ENCODE peak calls at places on chromosomes 12 and 14, in four cellular contexts. P is H1, U is K562, S is SK-N-SH. X is an unnamed sample.

GRCh38 chr12:107349008-107349747 is 255.8 kb upstream of the CRY1 start:
- DNase-seq in U (no peak), P (no peak), S (peak; percentile 32), X (no peak)

GRCh38 chr14:39033371-39033770 is 69.7 kb downstream of the SEC23A start:
- DNase-seq in P (no peak), S (no peak), U (no peak), X (no peak)

GRCh38 chr12:16807731-16808130 is 201.8 kb upstream of the LMO3 start:
- DNase-seq in S (no peak), U (no peak), P (no peak), X (no peak)

GRCh38 chr14:36659010-36659821 is 2.4 kb upstream of the PAX9 start:
- DNase-seq in U (no peak), S (no peak), P (no peak), X (no peak)

GRCh38 chr14:97299661-97300060 is 502.5 kb downstream of the VRK1 start:
- DNase-seq in P (no peak), U (no peak), S (no peak), X (peak; percentile 43)

GRCh38 chr12:321606-322326 is 59.1 kb upstream of the SLC6A13 start:
- DNase-seq in S (no peak), P (no peak), U (no peak), X (no peak)

GRCh38 chr12:113470871-113471618 is 626 bp downstream of the LHX5 start:
- DNase-seq in U (no peak), P (peak; percentile 76), S (peak; percentile 32), X (peak; percentile 38)

GRCh38 chr12:2052861-2053674 is at the start of gene CACNA1C:
- DNase-seq in P (peak; percentile 72), S (peak; percentile 93), U (no peak), X (peak; percentile 71)

GRCh38 chr14:51117579-51117978 is 22.7 kb upstream of the TRIM9 start:
- DNase-seq in U (no peak), P (no peak), S (no peak), X (no peak)

GRCh38 chr12:95859344-95859816 is 628 bp downstream of the SNRPF start:
- DNase-seq in U (peak; percentile 21), P (no peak), S (peak; percentile 6), X (no peak)

GRCh38 chr14:51507556-51508511 is 143.9 kb upstream of the FRMD6 start:
- DNase-seq in P (no peak), S (peak; percentile 68), U (no peak), X (no peak)

GRCh38 chr14:75249251-75249957 is 29.2 kb upstream of the FOS start:
- DNase-seq in P (no peak), U (no peak), S (no peak), X (no peak)

DNA sequence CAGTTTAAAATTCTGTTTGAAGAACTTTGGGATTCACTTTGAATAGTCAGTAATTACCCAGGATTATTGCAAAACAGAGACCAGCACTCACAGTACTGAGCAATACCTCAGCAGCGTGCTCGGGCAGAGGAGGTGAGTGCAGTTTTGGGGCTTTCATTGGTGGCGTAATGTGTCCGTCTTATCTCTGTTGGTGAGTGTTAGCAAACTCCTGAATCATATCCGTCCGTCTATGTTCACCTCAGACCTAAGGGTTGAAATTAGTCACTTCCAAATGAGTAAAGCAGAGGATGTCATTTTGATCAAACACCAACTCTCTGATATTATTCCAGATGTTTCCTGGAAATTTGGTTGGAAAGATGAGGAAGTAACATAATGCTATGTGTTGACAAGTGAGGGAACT is 82.8 kb downstream of the BORCS5 start:
- DNase-seq in U (no peak), S (no peak), P (no peak), X (no peak)
- TF ChIP-seq TEAD4 in U (no peak), S (no peak), P (no peak), X (no peak)

GRCh38 chr12:14950982-14951746 is 10.2 kb downstream of the ARHGDIB start:
- DNase-seq in S (no peak), U (no peak), P (no peak), X (no peak)
- TF ChIP-seq TEAD4 in S (no peak), U (no peak), P (no peak), X (no peak)

DNA sequence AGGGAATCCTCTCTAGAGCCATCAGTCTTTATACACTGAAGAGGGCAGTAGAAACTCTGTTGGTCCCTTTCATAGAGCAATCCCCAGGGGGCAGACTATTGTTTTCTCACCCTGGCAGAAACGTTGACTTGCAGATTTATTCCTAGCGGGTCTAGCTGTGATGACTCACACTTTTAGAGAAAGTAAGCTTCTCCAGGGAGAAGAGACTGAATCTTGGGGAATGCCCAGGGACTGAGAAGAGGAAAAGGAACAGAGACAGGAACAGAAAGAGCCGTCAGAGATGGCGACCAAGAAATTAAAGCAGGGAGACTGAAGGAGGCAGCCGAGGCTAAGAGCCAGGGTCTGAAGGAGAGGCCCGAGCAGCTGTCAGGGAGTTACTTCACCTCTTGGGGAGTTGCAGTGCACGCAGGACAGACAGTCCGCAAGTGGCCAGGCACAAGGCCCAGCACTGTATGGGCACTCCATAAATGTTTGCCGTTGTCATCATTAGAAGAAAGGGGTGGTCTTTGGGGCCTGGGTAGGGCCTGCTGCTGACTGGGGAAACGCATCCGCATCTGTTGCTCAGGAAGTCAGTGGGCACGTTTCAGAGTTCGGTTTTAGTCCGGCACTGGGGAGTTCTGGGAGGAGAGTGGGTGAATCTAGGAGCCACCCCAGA is 13.0 kb downstream of the PLEKHG6 start:
- DNase-seq in U (peak; percentile 63), S (peak; percentile 63), P (no peak), X (peak; percentile 45)
- TF ChIP-seq TEAD4 in U (no peak), S (no peak), P (no peak), X (no peak)

DNA sequence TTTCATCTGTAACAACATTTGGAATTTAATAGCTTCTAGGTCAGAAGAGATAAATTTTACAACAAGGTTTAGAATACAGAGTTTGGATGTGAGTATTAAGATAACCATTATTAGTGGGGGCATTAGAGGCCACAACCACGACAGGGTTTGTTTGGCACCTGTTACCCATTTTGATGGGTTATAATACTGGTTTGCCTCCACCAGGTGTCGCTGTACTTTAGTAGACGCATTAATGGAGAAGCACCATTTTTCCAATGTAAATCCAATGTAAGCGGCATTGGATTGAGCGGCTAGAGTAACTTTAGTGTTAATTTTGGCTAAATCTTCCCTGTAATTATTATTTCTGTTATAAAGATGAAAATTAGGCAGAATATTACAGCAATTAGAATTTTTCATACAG is 136.2 kb downstream of the SLCO1B3 start:
- DNase-seq in P (peak; percentile 61), S (peak; percentile 5), U (peak; percentile 16), X (peak; percentile 58)
- TF ChIP-seq TEAD4 in P (no peak), S (no peak), U (no peak), X (no peak)

GRCh38 chr14:101719708-101720107 is 41.8 kb upstream of the PPP2R5C start:
- DNase-seq in P (no peak), S (no peak), U (no peak), X (no peak)
- TF ChIP-seq TEAD4 in P (no peak), S (no peak), U (no peak), X (no peak)

GRCh38 chr14:33962016-33962415 is 11.1 kb upstream of the EGLN3 start:
- DNase-seq in U (no peak), S (no peak), P (no peak), X (no peak)
- TF ChIP-seq TEAD4 in U (no peak), S (no peak), P (no peak), X (no peak)

GRCh38 chr12:89040146-89040964 is 311.9 kb downstream of the DUSP6 start:
- DNase-seq in P (no peak), U (no peak), S (no peak), X (peak; percentile 25)
- TF ChIP-seq TEAD4 in P (no peak), U (no peak), S (no peak), X (no peak)

DNA sequence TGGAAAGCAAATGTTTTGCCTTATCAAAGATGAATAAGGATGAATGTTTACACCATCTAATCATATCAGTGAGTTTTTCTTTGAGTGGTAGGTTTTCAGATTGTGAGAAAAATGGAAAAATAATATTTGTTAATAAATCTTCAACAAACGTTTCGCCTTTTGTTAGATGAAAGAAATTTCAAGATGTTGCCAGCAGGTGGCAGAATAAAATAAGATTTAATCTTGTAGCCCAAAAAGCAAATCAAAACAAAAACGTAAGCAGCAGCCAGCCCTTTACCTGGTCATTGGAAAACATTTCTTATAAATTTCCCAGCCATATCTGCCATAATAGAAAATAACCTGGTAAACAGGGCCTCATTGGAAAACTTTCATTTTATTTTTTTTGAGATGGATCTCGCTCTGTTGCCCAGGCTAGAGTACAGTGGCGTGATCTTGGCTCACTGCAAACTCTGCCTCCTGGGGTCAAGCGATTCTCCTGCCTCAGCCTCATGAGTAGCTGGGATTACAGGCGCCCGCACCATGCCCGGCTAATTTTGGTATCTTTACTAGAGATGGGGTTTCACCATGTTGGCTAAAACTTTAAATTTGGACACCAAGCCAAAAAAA is 15.4 kb upstream of the TMEM120B start:
- DNase-seq in U (peak; percentile 35), S (peak; percentile 51), P (no peak), X (no peak)
- TF ChIP-seq TEAD4 in U (no peak), S (no peak), P (no peak), X (no peak)

GRCh38 chr14:99733221-99733550 is 49.1 kb downstream of the CYP46A1 start:
- DNase-seq in S (no peak), U (no peak), P (no peak), X (no peak)
- TF ChIP-seq TEAD4 in S (no peak), U (no peak), P (no peak), X (no peak)

GRCh38 chr12:68233498-68233897 is 7.9 kb upstream of the IL26 start:
- DNase-seq in U (no peak), P (no peak), S (no peak), X (no peak)

GRCh38 chr12:68231229-68231628 is 5.6 kb upstream of the IL26 start:
- DNase-seq in P (no peak), S (no peak), U (no peak), X (no peak)

GRCh38 chr12:68227356-68227755 is 1.7 kb upstream of the IL26 start:
- DNase-seq in P (no peak), U (no peak), S (no peak), X (no peak)

GRCh38 chr12:68231707-68232106 is 6.1 kb upstream of the IL26 start:
- DNase-seq in U (no peak), P (no peak), S (no peak), X (no peak)

DNA sequence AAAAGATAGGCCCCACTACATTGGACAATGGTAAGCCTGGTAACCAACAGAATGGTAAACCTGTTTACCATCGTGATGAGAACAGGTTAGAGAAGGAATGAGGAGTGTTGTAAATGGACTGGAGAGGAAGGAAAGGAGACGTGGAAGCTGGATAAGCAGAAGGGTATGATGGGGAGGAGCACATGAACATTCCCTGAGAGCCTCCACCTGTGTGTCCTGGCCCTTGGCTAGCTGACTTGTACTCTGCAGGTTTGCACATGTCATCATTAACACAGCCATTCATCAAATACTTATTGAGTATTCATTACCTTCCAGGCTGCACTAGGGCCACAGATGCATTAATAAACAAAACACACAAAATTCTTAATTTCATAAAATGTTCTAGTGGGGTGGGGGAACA is 4.3 kb upstream of the IL26 start:
- DNase-seq in P (no peak), U (no peak), S (no peak), X (no peak)
- TF ChIP-seq TEAD4 in P (no peak), U (no peak), S (no peak), X (no peak)

X was measured in WTC11.